ENCODE peak calls at places on chromosomes 13 and 19, in nine cellular contexts. One of them, this sample, is unnamed.
A peak's percentile ranks its signal among the peaks of the same experiment; 100 is the strongest.

GRCh38 chr19:43504426-43505185 is at the start of gene PHLDB3:
- DNase-seq in activated CD4-positive, alpha-beta T cell treated with anti-CD3 and anti-CD28 coated beads, Interleukin-2, amount 50 U/mL, for 48 hours: no peak
- DNase-seq in lower lobe of right lung: peak; percentile 58
- DNase-seq in GM04503: no peak
- DNase-seq in putamen: no peak
- DNase-seq in T-helper 17 cell: peak; percentile 28
- DNase-seq in AG10803: peak; percentile 12
- DNase-seq in effector CD4-positive, alpha-beta T cell: peak; percentile 34
- DNase-seq in cardiac septum: no peak
- DNase-seq in this sample: peak; percentile 69

GRCh38 chr19:55497777-55498176 is 9.5 kb downstream of the SSC5D start:
- DNase-seq in activated CD4-positive, alpha-beta T cell treated with anti-CD3 and anti-CD28 coated beads, Interleukin-2, amount 50 U/mL, for 48 hours: no peak
- DNase-seq in lower lobe of right lung: peak; percentile 30
- DNase-seq in GM04503: no peak
- DNase-seq in putamen: no peak
- DNase-seq in T-helper 17 cell: no peak
- DNase-seq in AG10803: no peak
- DNase-seq in effector CD4-positive, alpha-beta T cell: no peak
- DNase-seq in cardiac septum: no peak
- DNase-seq in this sample: no peak

GRCh38 chr19:17633700-17634099 is 54.5 kb downstream of the UNC13A start:
- DNase-seq in activated CD4-positive, alpha-beta T cell treated with anti-CD3 and anti-CD28 coated beads, Interleukin-2, amount 50 U/mL, for 48 hours: no peak
- DNase-seq in lower lobe of right lung: no peak
- DNase-seq in GM04503: no peak
- DNase-seq in putamen: no peak
- DNase-seq in T-helper 17 cell: no peak
- DNase-seq in AG10803: no peak
- DNase-seq in effector CD4-positive, alpha-beta T cell: no peak
- DNase-seq in cardiac septum: no peak
- DNase-seq in this sample: no peak

GRCh38 chr19:46766569-46767317 is 20.5 kb upstream of the STRN4 start:
- DNase-seq in activated CD4-positive, alpha-beta T cell treated with anti-CD3 and anti-CD28 coated beads, Interleukin-2, amount 50 U/mL, for 48 hours: peak; percentile 65
- DNase-seq in lower lobe of right lung: peak; percentile 74
- DNase-seq in GM04503: no peak
- DNase-seq in putamen: no peak
- DNase-seq in T-helper 17 cell: peak; percentile 46
- DNase-seq in AG10803: no peak
- DNase-seq in effector CD4-positive, alpha-beta T cell: peak; percentile 41
- DNase-seq in cardiac septum: no peak
- DNase-seq in this sample: no peak

GRCh38 chr13:112984501-112984900 is 15.5 kb downstream of the MCF2L start:
- DNase-seq in activated CD4-positive, alpha-beta T cell treated with anti-CD3 and anti-CD28 coated beads, Interleukin-2, amount 50 U/mL, for 48 hours: no peak
- DNase-seq in lower lobe of right lung: no peak
- DNase-seq in GM04503: no peak
- DNase-seq in putamen: no peak
- DNase-seq in T-helper 17 cell: no peak
- DNase-seq in AG10803: no peak
- DNase-seq in effector CD4-positive, alpha-beta T cell: no peak
- DNase-seq in cardiac septum: no peak
- DNase-seq in this sample: no peak

GRCh38 chr19:2811221-2811722 is 8.4 kb upstream of the ZNF554 start:
- DNase-seq in activated CD4-positive, alpha-beta T cell treated with anti-CD3 and anti-CD28 coated beads, Interleukin-2, amount 50 U/mL, for 48 hours: no peak
- DNase-seq in lower lobe of right lung: no peak
- DNase-seq in GM04503: no peak
- DNase-seq in putamen: no peak
- DNase-seq in T-helper 17 cell: no peak
- DNase-seq in AG10803: no peak
- DNase-seq in effector CD4-positive, alpha-beta T cell: no peak
- DNase-seq in cardiac septum: no peak
- DNase-seq in this sample: no peak

GRCh38 chr19:32407004-32407992 is 1.7 kb downstream of the DPY19L3 start:
- DNase-seq in activated CD4-positive, alpha-beta T cell treated with anti-CD3 and anti-CD28 coated beads, Interleukin-2, amount 50 U/mL, for 48 hours: no peak
- DNase-seq in lower lobe of right lung: peak; percentile 65
- DNase-seq in GM04503: no peak
- DNase-seq in putamen: peak; percentile 86
- DNase-seq in T-helper 17 cell: no peak
- DNase-seq in AG10803: peak; percentile 62
- DNase-seq in effector CD4-positive, alpha-beta T cell: no peak
- DNase-seq in cardiac septum: no peak
- DNase-seq in this sample: no peak

GRCh38 chr13:86681223-86681622 is 882.0 kb upstream of the SLITRK6 start:
- DNase-seq in activated CD4-positive, alpha-beta T cell treated with anti-CD3 and anti-CD28 coated beads, Interleukin-2, amount 50 U/mL, for 48 hours: no peak
- DNase-seq in lower lobe of right lung: no peak
- DNase-seq in GM04503: no peak
- DNase-seq in putamen: no peak
- DNase-seq in T-helper 17 cell: no peak
- DNase-seq in AG10803: no peak
- DNase-seq in effector CD4-positive, alpha-beta T cell: no peak
- DNase-seq in cardiac septum: no peak
- DNase-seq in this sample: no peak

GRCh38 chr19:52622261-52622660 is 15.9 kb downstream of the ZNF83 start:
- DNase-seq in activated CD4-positive, alpha-beta T cell treated with anti-CD3 and anti-CD28 coated beads, Interleukin-2, amount 50 U/mL, for 48 hours: no peak
- DNase-seq in lower lobe of right lung: no peak
- DNase-seq in GM04503: no peak
- DNase-seq in putamen: no peak
- DNase-seq in T-helper 17 cell: no peak
- DNase-seq in AG10803: no peak
- DNase-seq in effector CD4-positive, alpha-beta T cell: no peak
- DNase-seq in cardiac septum: no peak
- DNase-seq in this sample: no peak

GRCh38 chr13:48431987-48432615 is 19.2 kb upstream of the LPAR6 start:
- DNase-seq in activated CD4-positive, alpha-beta T cell treated with anti-CD3 and anti-CD28 coated beads, Interleukin-2, amount 50 U/mL, for 48 hours: no peak
- DNase-seq in lower lobe of right lung: no peak
- DNase-seq in GM04503: peak; percentile 47
- DNase-seq in putamen: no peak
- DNase-seq in T-helper 17 cell: no peak
- DNase-seq in AG10803: peak; percentile 73
- DNase-seq in effector CD4-positive, alpha-beta T cell: no peak
- DNase-seq in cardiac septum: no peak
- DNase-seq in this sample: no peak

GRCh38 chr19:40241809-40242384 is 15.4 kb upstream of the CCNP start:
- DNase-seq in activated CD4-positive, alpha-beta T cell treated with anti-CD3 and anti-CD28 coated beads, Interleukin-2, amount 50 U/mL, for 48 hours: no peak
- DNase-seq in lower lobe of right lung: peak; percentile 46
- DNase-seq in GM04503: no peak
- DNase-seq in putamen: peak; percentile 92
- DNase-seq in T-helper 17 cell: no peak
- DNase-seq in AG10803: no peak
- DNase-seq in effector CD4-positive, alpha-beta T cell: no peak
- DNase-seq in cardiac septum: no peak
- DNase-seq in this sample: no peak

GRCh38 chr19:19064811-19065745 is 1.3 kb downstream of the SLC25A42 start:
- DNase-seq in activated CD4-positive, alpha-beta T cell treated with anti-CD3 and anti-CD28 coated beads, Interleukin-2, amount 50 U/mL, for 48 hours: peak; percentile 43
- DNase-seq in lower lobe of right lung: no peak
- DNase-seq in GM04503: no peak
- DNase-seq in putamen: no peak
- DNase-seq in T-helper 17 cell: no peak
- DNase-seq in AG10803: no peak
- DNase-seq in effector CD4-positive, alpha-beta T cell: no peak
- DNase-seq in cardiac septum: peak; percentile 77
- DNase-seq in this sample: no peak

GRCh38 chr13:41352935-41353801 is 42.1 kb downstream of the NAA16 start:
- DNase-seq in activated CD4-positive, alpha-beta T cell treated with anti-CD3 and anti-CD28 coated beads, Interleukin-2, amount 50 U/mL, for 48 hours: peak; percentile 16
- DNase-seq in lower lobe of right lung: no peak
- DNase-seq in GM04503: peak; percentile 31
- DNase-seq in putamen: peak; percentile 34
- DNase-seq in T-helper 17 cell: peak; percentile 37
- DNase-seq in AG10803: peak; percentile 72
- DNase-seq in effector CD4-positive, alpha-beta T cell: peak; percentile 33
- DNase-seq in cardiac septum: no peak
- DNase-seq in this sample: no peak

GRCh38 chr19:29837448-29837961 is 25.7 kb downstream of the CCNE1 start:
- DNase-seq in activated CD4-positive, alpha-beta T cell treated with anti-CD3 and anti-CD28 coated beads, Interleukin-2, amount 50 U/mL, for 48 hours: peak; percentile 43
- DNase-seq in lower lobe of right lung: no peak
- DNase-seq in GM04503: no peak
- DNase-seq in putamen: peak; percentile 37
- DNase-seq in T-helper 17 cell: no peak
- DNase-seq in AG10803: no peak
- DNase-seq in effector CD4-positive, alpha-beta T cell: peak; percentile 28
- DNase-seq in cardiac septum: no peak
- DNase-seq in this sample: no peak